ENCODE peak calls at places on chromosome 6, in eight cellular contexts. One of them, this sample, is unnamed.

GRCh38 chr6:90472716-90473115 is 114.2 kb downstream of the MAP3K7 start:
- DNase-seq in GM06990: no peak
- DNase-seq in cardiac muscle cell: no peak
- DNase-seq in thoracic aorta: no peak
- DNase-seq in keratinocyte: no peak
- DNase-seq in foreskin fibroblast: no peak
- DNase-seq in RWPE2: no peak
- DNase-seq in IMR-90: no peak
- DNase-seq in this sample: no peak

GRCh38 chr6:119138906-119139541 is 60.6 kb upstream of the FAM184A start:
- DNase-seq in foreskin fibroblast: no peak
- DNase-seq in GM06990: no peak
- DNase-seq in IMR-90: no peak
- DNase-seq in cardiac muscle cell: no peak
- DNase-seq in RWPE2: no peak
- DNase-seq in thoracic aorta: no peak
- DNase-seq in keratinocyte: no peak
- DNase-seq in this sample: no peak

GRCh38 chr6:51976374-51976773 is 111.0 kb downstream of the PKHD1 start:
- DNase-seq in IMR-90: no peak
- DNase-seq in thoracic aorta: no peak
- DNase-seq in cardiac muscle cell: no peak
- DNase-seq in foreskin fibroblast: no peak
- DNase-seq in RWPE2: no peak
- DNase-seq in GM06990: no peak
- DNase-seq in keratinocyte: no peak
- DNase-seq in this sample: no peak

GRCh38 chr6:169169375-169169774 is 84.3 kb downstream of the THBS2 start:
- DNase-seq in foreskin fibroblast: no peak
- DNase-seq in RWPE2: no peak
- DNase-seq in keratinocyte: no peak
- DNase-seq in GM06990: no peak
- DNase-seq in cardiac muscle cell: peak; percentile 61
- DNase-seq in IMR-90: no peak
- DNase-seq in thoracic aorta: no peak
- DNase-seq in this sample: no peak

GRCh38 chr6:115133790-115134189 is 791.0 kb upstream of the HS3ST5 start:
- DNase-seq in GM06990: no peak
- DNase-seq in foreskin fibroblast: no peak
- DNase-seq in cardiac muscle cell: no peak
- DNase-seq in keratinocyte: no peak
- DNase-seq in IMR-90: no peak
- DNase-seq in RWPE2: no peak
- DNase-seq in thoracic aorta: no peak
- DNase-seq in this sample: no peak

GRCh38 chr6:169556758-169557505 is 144.9 kb downstream of the WDR27 start:
- DNase-seq in IMR-90: no peak
- DNase-seq in GM06990: peak; percentile 67
- DNase-seq in keratinocyte: no peak
- DNase-seq in cardiac muscle cell: no peak
- DNase-seq in foreskin fibroblast: no peak
- DNase-seq in RWPE2: no peak
- DNase-seq in thoracic aorta: no peak
- DNase-seq in this sample: peak; percentile 91

GRCh38 chr6:116229287-116229913 is 24.5 kb downstream of the TSPYL4 start:
- DNase-seq in IMR-90: peak; percentile 91
- DNase-seq in RWPE2: no peak
- DNase-seq in GM06990: no peak
- DNase-seq in foreskin fibroblast: peak; percentile 83
- DNase-seq in cardiac muscle cell: peak; percentile 96
- DNase-seq in keratinocyte: no peak
- DNase-seq in thoracic aorta: peak; percentile 48
- DNase-seq in this sample: no peak

GRCh38 chr6:37052027-37052628 is 46.7 kb downstream of the FGD2 start:
- DNase-seq in IMR-90: no peak
- DNase-seq in thoracic aorta: no peak
- DNase-seq in cardiac muscle cell: no peak
- DNase-seq in foreskin fibroblast: no peak
- DNase-seq in GM06990: no peak
- DNase-seq in keratinocyte: no peak
- DNase-seq in RWPE2: no peak
- DNase-seq in this sample: no peak

GRCh38 chr6:71197267-71197666 is 91.3 kb upstream of the OGFRL1 start:
- DNase-seq in keratinocyte: no peak
- DNase-seq in RWPE2: no peak
- DNase-seq in GM06990: no peak
- DNase-seq in thoracic aorta: no peak
- DNase-seq in cardiac muscle cell: no peak
- DNase-seq in IMR-90: peak; percentile 49
- DNase-seq in foreskin fibroblast: peak; percentile 24
- DNase-seq in this sample: no peak
- H3K4me3 ChIP-seq in keratinocyte: no peak overlapping the region
- H3K4me3 ChIP-seq in RWPE2: no peak overlapping the region
- H3K4me3 ChIP-seq in GM06990: no peak overlapping the region
- H3K4me3 ChIP-seq in thoracic aorta: no peak overlapping the region
- H3K4me3 ChIP-seq in cardiac muscle cell: no peak overlapping the region
- H3K4me3 ChIP-seq in IMR-90: no peak overlapping the region
- H3K4me3 ChIP-seq in foreskin fibroblast: no peak overlapping the region
- H3K4me3 ChIP-seq in this sample: no peak overlapping the region

GRCh38 chr6:27669798-27670301 is 196.9 kb upstream of the ZNF184 start:
- DNase-seq in RWPE2: no peak
- DNase-seq in keratinocyte: no peak
- DNase-seq in foreskin fibroblast: no peak
- DNase-seq in GM06990: no peak
- DNase-seq in thoracic aorta: no peak
- DNase-seq in cardiac muscle cell: no peak
- DNase-seq in IMR-90: no peak
- DNase-seq in this sample: no peak

GRCh38 chr6:27669278-27669797 is 196.4 kb upstream of the ZNF184 start:
- DNase-seq in IMR-90: no peak
- DNase-seq in thoracic aorta: no peak
- DNase-seq in cardiac muscle cell: no peak
- DNase-seq in foreskin fibroblast: no peak
- DNase-seq in keratinocyte: no peak
- DNase-seq in RWPE2: no peak
- DNase-seq in GM06990: no peak
- DNase-seq in this sample: no peak

GRCh38 chr6:27668442-27669275 is 195.8 kb upstream of the ZNF184 start:
- DNase-seq in GM06990: peak; percentile 79
- DNase-seq in thoracic aorta: no peak
- DNase-seq in RWPE2: no peak
- DNase-seq in IMR-90: peak; percentile 77
- DNase-seq in foreskin fibroblast: peak; percentile 56
- DNase-seq in keratinocyte: peak; percentile 69
- DNase-seq in cardiac muscle cell: peak; percentile 60
- DNase-seq in this sample: peak; percentile 77

GRCh38 chr6:27667016-27667415 is 194.1 kb upstream of the ZNF184 start:
- DNase-seq in keratinocyte: no peak
- DNase-seq in GM06990: no peak
- DNase-seq in RWPE2: no peak
- DNase-seq in IMR-90: no peak
- DNase-seq in cardiac muscle cell: no peak
- DNase-seq in thoracic aorta: no peak
- DNase-seq in foreskin fibroblast: no peak
- DNase-seq in this sample: no peak

DNA sequence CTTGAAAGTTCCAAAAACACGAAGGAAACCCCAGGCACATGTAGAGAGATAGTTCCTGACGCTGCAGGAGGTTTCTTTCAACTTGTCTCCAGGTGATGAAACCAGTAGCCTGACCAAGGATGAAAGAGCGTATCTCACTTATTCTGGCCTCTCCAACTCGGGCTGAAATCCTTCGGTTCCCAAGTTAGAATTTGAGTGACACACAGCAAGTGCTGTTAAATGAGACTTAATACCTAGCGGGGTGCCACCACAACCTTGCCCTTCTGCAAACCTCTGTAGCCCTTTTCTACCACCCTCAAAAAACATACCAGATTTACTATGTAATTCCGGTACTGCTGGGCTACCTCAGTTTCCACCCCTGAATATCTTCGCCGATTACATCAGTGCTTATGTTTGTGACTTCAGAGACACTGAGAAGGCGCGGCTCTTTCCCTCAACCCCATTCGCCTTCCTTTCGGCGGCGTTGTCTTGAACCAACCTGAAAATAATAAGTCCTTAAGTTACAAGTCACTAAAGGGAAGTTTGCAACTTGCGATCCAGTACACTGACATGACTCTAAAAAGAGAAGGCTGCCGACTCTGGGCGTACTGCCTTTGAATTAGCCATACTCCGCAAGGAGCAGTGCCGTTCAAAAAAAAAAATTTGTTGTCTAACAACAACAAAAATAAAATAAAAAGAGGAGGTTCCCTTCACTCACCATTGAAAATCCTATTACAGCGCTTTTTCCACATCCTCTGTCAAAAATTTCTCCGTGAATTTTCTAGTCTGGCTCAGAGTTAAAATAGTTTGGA is 194.9 kb upstream of the ZNF184 start:
- DNase-seq in cardiac muscle cell: no peak
- DNase-seq in thoracic aorta: no peak
- DNase-seq in GM06990: no peak
- DNase-seq in IMR-90: no peak
- DNase-seq in foreskin fibroblast: no peak
- DNase-seq in RWPE2: no peak
- DNase-seq in keratinocyte: no peak
- DNase-seq in this sample: no peak
- H3K4me3 ChIP-seq in cardiac muscle cell: peak overlapping the region; percentile 68
- H3K4me3 ChIP-seq in thoracic aorta: peak overlapping the region; percentile 36
- H3K4me3 ChIP-seq in GM06990: peak overlapping the region; percentile 43
- H3K4me3 ChIP-seq in IMR-90: peak overlapping the region; percentile 28
- H3K4me3 ChIP-seq in foreskin fibroblast: no peak overlapping the region
- H3K4me3 ChIP-seq in RWPE2: peak overlapping the region; percentile 34
- H3K4me3 ChIP-seq in keratinocyte: peak overlapping the region; percentile 63
- H3K4me3 ChIP-seq in this sample: peak overlapping the region; percentile 46

GRCh38 chr6:6587696-6588063 is 840 bp upstream of the LY86 start:
- DNase-seq in IMR-90: no peak
- DNase-seq in foreskin fibroblast: no peak
- DNase-seq in cardiac muscle cell: no peak
- DNase-seq in keratinocyte: no peak
- DNase-seq in RWPE2: no peak
- DNase-seq in GM06990: no peak
- DNase-seq in thoracic aorta: no peak
- DNase-seq in this sample: no peak

GRCh38 chr6:6588064-6588923 is at the start of gene LY86:
- DNase-seq in thoracic aorta: no peak
- DNase-seq in cardiac muscle cell: peak; percentile 1
- DNase-seq in IMR-90: no peak
- DNase-seq in keratinocyte: no peak
- DNase-seq in RWPE2: no peak
- DNase-seq in foreskin fibroblast: no peak
- DNase-seq in GM06990: peak; percentile 87
- DNase-seq in this sample: peak; percentile 86

GRCh38 chr6:6585003-6585311 is 3.6 kb upstream of the LY86 start:
- DNase-seq in GM06990: no peak
- DNase-seq in thoracic aorta: no peak
- DNase-seq in foreskin fibroblast: no peak
- DNase-seq in RWPE2: no peak
- DNase-seq in IMR-90: no peak
- DNase-seq in keratinocyte: no peak
- DNase-seq in cardiac muscle cell: no peak
- DNase-seq in this sample: no peak

GRCh38 chr6:6586167-6586566 is 2.4 kb upstream of the LY86 start:
- DNase-seq in RWPE2: no peak
- DNase-seq in foreskin fibroblast: no peak
- DNase-seq in keratinocyte: no peak
- DNase-seq in thoracic aorta: no peak
- DNase-seq in IMR-90: no peak
- DNase-seq in GM06990: no peak
- DNase-seq in cardiac muscle cell: no peak
- DNase-seq in this sample: no peak

DNA sequence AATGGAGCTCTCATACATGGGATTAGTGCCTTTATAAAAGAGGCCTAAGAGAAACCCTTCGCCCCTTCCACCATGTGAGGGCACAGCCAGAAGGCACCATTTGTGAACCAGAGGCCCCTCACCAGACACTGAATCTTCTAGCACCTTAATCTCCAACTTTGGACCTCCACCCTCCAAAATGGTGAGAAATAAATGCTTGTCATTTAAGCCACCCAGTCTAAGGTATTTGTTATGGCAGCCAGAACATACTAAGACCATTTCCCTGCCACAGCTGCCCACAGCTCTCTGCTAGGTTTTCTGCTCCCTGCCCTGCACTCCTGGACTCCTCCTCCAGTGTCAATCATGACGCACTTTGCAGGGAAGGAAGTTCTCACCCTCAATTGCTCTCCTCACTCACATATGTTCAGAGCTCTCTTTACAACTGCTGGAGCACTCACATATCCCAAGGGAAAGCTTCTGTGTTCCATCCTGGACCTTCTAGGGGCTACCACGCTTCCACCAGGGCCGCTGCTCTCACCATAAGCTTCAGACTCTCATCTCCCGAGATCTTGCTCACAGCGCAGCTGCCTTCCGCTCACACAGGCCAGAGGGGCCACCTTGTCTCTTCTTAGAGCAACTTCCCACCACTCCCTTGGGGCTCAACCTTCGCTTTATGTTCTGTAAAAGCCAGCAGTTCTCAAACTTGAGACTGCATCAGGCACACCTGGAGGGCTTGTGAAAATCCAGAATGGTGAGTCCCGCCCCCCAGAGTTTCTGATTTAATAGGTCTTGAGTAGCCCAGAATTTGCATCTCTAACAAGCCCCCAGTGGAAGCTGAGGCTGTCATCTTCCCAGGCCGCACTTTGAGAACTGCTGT is 1.6 kb upstream of the LY86 start:
- DNase-seq in foreskin fibroblast: no peak
- DNase-seq in thoracic aorta: no peak
- DNase-seq in GM06990: peak; percentile 85
- DNase-seq in IMR-90: no peak
- DNase-seq in cardiac muscle cell: no peak
- DNase-seq in RWPE2: no peak
- DNase-seq in keratinocyte: no peak
- DNase-seq in this sample: peak; percentile 93
- H3K4me3 ChIP-seq in foreskin fibroblast: no peak overlapping the region
- H3K4me3 ChIP-seq in thoracic aorta: no peak overlapping the region
- H3K4me3 ChIP-seq in GM06990: peak overlapping the region; percentile 65
- H3K4me3 ChIP-seq in IMR-90: no peak overlapping the region
- H3K4me3 ChIP-seq in cardiac muscle cell: no peak overlapping the region
- H3K4me3 ChIP-seq in RWPE2: no peak overlapping the region
- H3K4me3 ChIP-seq in keratinocyte: no peak overlapping the region
- H3K4me3 ChIP-seq in this sample: peak overlapping the region; percentile 57

DNA sequence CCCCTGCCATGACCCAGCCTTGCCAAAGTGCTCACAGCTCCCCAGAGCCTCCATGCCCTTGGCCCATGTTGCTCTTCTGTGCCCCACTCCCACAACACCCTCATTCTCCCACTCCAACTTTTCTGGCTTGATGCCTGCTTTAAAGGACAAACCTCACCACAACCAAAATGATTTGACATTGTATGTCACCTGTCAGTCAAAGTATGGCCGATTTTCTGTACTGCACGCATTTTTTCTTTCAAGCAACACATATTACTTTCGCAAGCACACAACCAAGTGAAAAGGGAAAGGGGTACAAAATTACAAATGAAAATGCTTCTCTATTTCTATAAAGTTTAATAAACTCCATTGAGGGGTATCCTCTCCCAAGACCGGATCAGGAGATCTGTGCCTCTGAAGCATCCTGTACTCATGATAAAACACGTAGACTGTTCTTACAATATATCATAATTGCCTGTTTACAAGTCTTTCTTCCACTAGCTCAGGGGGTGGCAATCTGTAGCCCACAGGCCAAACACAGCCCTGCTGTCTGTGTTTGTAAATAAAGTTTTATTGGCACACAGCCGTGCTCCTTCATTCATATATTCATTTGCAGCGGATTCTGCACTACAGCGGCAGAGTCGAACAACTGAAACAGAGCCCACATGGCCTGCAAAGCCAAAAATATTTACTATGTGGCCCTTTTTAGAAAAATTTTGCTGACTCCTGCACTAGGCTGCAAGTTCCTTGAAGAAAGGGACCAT is 32.5 kb downstream of the SLC22A23 start:
- DNase-seq in keratinocyte: no peak
- DNase-seq in foreskin fibroblast: no peak
- DNase-seq in thoracic aorta: no peak
- DNase-seq in IMR-90: no peak
- DNase-seq in RWPE2: no peak
- DNase-seq in GM06990: no peak
- DNase-seq in cardiac muscle cell: no peak
- DNase-seq in this sample: no peak
- H3K4me3 ChIP-seq in keratinocyte: no peak overlapping the region
- H3K4me3 ChIP-seq in foreskin fibroblast: no peak overlapping the region
- H3K4me3 ChIP-seq in thoracic aorta: no peak overlapping the region
- H3K4me3 ChIP-seq in IMR-90: no peak overlapping the region
- H3K4me3 ChIP-seq in RWPE2: no peak overlapping the region
- H3K4me3 ChIP-seq in GM06990: no peak overlapping the region
- H3K4me3 ChIP-seq in cardiac muscle cell: no peak overlapping the region
- H3K4me3 ChIP-seq in this sample: no peak overlapping the region